ENCODE peak calls at places on chromosomes 16 and 17, in four cellular contexts. Z, W, E and U are unnamed samples.

GRCh38 chr16:85458952-85459351 is 154.2 kb upstream of the GSE1 start:
- DNase-seq in Z (no peak), W (no peak), E (no peak), U (no peak)

GRCh38 chr16:57258910-57259475 is 13.9 kb downstream of the ARL2BP start:
- DNase-seq in Z (no peak), W (no peak), E (no peak), U (no peak)

GRCh38 chr17:27571563-27572129 is 59.3 kb upstream of the LGALS9 start:
- DNase-seq in Z (no peak), W (no peak), E (no peak), U (no peak)

GRCh38 chr16:48583075-48584065 is 26.6 kb downstream of the N4BP1 start:
- DNase-seq in Z (no peak), W (no peak), E (no peak), U (no peak)

GRCh38 chr17:12622726-12623125 is 43.0 kb upstream of the MYOCD start:
- DNase-seq in Z (no peak), W (no peak), E (no peak), U (peak; percentile 26)

GRCh38 chr17:10327640-10328039 is 45.2 kb downstream of the MYH13 start:
- DNase-seq in Z (no peak), W (peak; percentile 85), E (peak; percentile 22), U (peak; percentile 97)

GRCh38 chr16:27308792-27309191 is 5.0 kb upstream of the IL4R start:
- DNase-seq in Z (no peak), W (no peak), E (no peak), U (no peak)

GRCh38 chr17:70636517-70637133 is 467.3 kb downstream of the KCNJ2 start:
- DNase-seq in Z (peak; percentile 15), W (peak; percentile 63), E (no peak), U (peak; percentile 24)

GRCh38 chr17:17121162-17121561 is 78.9 kb downstream of the MPRIP start:
- DNase-seq in Z (no peak), W (no peak), E (no peak), U (no peak)

GRCh38 chr16:20903116-20903888 is 2.7 kb downstream of the LYRM1 start:
- DNase-seq in Z (no peak), W (no peak), E (no peak), U (no peak)

GRCh38 chr17:50865060-50865867 is 890 bp downstream of the TOB1 start:
- DNase-seq in Z (no peak), W (peak; percentile 73), E (peak; percentile 25), U (peak; percentile 56)

GRCh38 chr17:19727466-19728113 is 11.2 kb upstream of the SLC47A2 start:
- DNase-seq in Z (no peak), W (no peak), E (no peak), U (peak; percentile 85)

GRCh38 chr17:15342460-15342859 is 1.1 kb upstream of the TEKT3 start:
- DNase-seq in Z (no peak), W (no peak), E (no peak), U (no peak)

GRCh38 chr17:58507123-58507634 is 7.3 kb downstream of the MTMR4 start:
- DNase-seq in Z (no peak), W (no peak), E (no peak), U (no peak)

GRCh38 chr16:79062336-79062735 is 538.2 kb downstream of the MAF start:
- DNase-seq in Z (no peak), W (peak; percentile 44), E (no peak), U (no peak)

GRCh38 chr17:79221597-79221996 is 147.0 kb downstream of the ENGASE start:
- DNase-seq in Z (no peak), W (no peak), E (no peak), U (no peak)

GRCh38 chr16:12802661-12803060 is 1.0 kb downstream of the CPPED1 start:
- DNase-seq in Z (no peak), W (no peak), E (no peak), U (no peak)

GRCh38 chr17:65797809-65798208 is 236.4 kb upstream of the AXIN2 start:
- DNase-seq in Z (no peak), W (peak; percentile 33), E (no peak), U (no peak)

GRCh38 chr17:36877774-36878173 is 59.5 kb upstream of the LHX1 start:
- DNase-seq in Z (no peak), W (no peak), E (no peak), U (no peak)

GRCh38 chr17:19897108-19897854 is 29.5 kb upstream of the ULK2 start:
- DNase-seq in Z (no peak), W (no peak), E (no peak), U (no peak)

GRCh38 chr17:78939615-78940014 is 14.4 kb upstream of the TIMP2 start:
- DNase-seq in Z (no peak), W (no peak), E (no peak), U (no peak)